ENCODE peak calls at places on chromosome 22, in six cellular contexts. Z is H1, K is mesendoderm, J is IMR-90, B is neuronal stem cell, I is trophoblast cell. N is an unnamed sample.

GRCh38 chr22:42985541-42985925 is 29.4 kb downstream of the PACSIN2 start:
- DNase-seq in Z (no peak), K (no peak), J (no peak), B (no peak), I (no peak), N (no peak)

GRCh38 chr22:46069518-46070214 is 80.7 kb upstream of the PPARA start:
- DNase-seq in Z (no peak), K (no peak), J (peak; percentile 91), B (no peak), I (no peak), N (peak; percentile 28)

GRCh38 chr22:38758276-38758945 is 2.6 kb upstream of the SUN2 start:
- DNase-seq in Z (no peak), K (no peak), J (no peak), B (no peak), I (no peak), N (no peak)

GRCh38 chr22:35437038-35437437 is 37.1 kb downstream of the MCM5 start:
- DNase-seq in Z (peak; percentile 56), K (peak; percentile 84), J (no peak), B (no peak), I (no peak), N (no peak)

GRCh38 chr22:29394931-29395581 is 6.7 kb upstream of the AP1B1 start:
- DNase-seq in Z (peak; percentile 36), K (peak; percentile 82), J (peak; percentile 72), B (peak; percentile 66), I (peak; percentile 67), N (peak; percentile 75)

GRCh38 chr22:42655693-42656092 is 6.5 kb upstream of the CYB5R3 start:
- DNase-seq in Z (no peak), K (peak; percentile 53), J (no peak), B (no peak), I (no peak), N (no peak)

GRCh38 chr22:46942816-46943783 is 180.7 kb downstream of the TBC1D22A start:
- DNase-seq in Z (no peak), K (no peak), J (no peak), B (no peak), I (no peak), N (no peak)

GRCh38 chr22:38572065-38572464 is 2.1 kb upstream of the DMC1 start:
- DNase-seq in Z (no peak), K (peak; percentile 36), J (peak; percentile 62), B (peak; percentile 17), I (peak; percentile 32), N (peak; percentile 57)

GRCh38 chr22:46262449-46263207 is 515 bp downstream of the PKDREJ start:
- DNase-seq in Z (peak; percentile 46), K (peak; percentile 84), J (peak; percentile 35), B (no peak), I (peak; percentile 33), N (peak; percentile 31)

GRCh38 chr22:20086101-20086599 is 6.1 kb downstream of the DGCR8 start:
- DNase-seq in Z (no peak), K (no peak), J (no peak), B (no peak), I (no peak), N (no peak)

GRCh38 chr22:17792289-17792688 is 18.0 kb upstream of the BID start:
- DNase-seq in Z (no peak), K (peak; percentile 59), J (no peak), B (no peak), I (no peak), N (no peak)

GRCh38 chr22:29478326-29479276 is 1.4 kb upstream of the NEFH start:
- DNase-seq in Z (no peak), K (peak; percentile 56), J (no peak), B (peak; percentile 63), I (no peak), N (peak; percentile 23)

GRCh38 chr22:49536571-49537131 is 291.0 kb downstream of the BRD1 start:
- DNase-seq in Z (peak; percentile 78), K (peak; percentile 87), J (no peak), B (no peak), I (no peak), N (no peak)

GRCh38 chr22:49533886-49534285 is 293.8 kb downstream of the BRD1 start:
- DNase-seq in Z (no peak), K (no peak), J (no peak), B (no peak), I (no peak), N (no peak)

GRCh38 chr22:49534386-49534785 is 293.3 kb downstream of the BRD1 start:
- DNase-seq in Z (no peak), K (no peak), J (no peak), B (no peak), I (no peak), N (no peak)

GRCh38 chr22:49535126-49535525 is 292.5 kb downstream of the BRD1 start:
- DNase-seq in Z (no peak), K (no peak), J (no peak), B (no peak), I (no peak), N (no peak)

DNA sequence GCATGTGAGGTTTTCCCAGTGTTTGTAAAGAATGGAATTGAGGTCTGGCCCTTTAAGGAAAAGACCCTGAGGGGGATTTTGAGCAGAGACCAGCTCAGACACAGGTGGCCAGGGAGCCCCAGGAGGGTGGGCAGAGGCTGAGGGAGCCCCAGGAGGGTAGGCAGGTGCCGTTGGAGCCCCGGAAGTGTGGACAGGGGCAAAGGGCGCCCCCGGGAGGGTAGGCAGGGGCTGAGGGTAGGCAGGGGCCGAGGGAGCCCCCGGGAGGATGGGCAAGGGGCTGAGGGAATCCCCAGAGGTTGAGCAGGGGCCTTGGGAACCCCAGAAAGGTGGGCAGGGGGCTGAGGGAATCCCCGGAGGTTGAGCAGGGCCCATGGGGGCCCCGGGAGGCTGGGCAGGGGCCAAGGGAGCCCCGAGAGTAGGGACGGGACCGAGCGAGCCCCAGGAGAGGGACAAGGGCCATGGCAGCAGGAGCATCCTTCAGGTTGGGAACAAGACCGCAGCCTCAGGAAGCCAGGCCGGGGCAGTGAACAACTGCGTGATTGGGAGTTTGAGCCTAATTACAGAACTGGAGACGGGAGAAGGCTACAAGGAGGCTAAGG is 292.0 kb downstream of the BRD1 start:
- DNase-seq in Z (no peak), K (no peak), J (no peak), B (no peak), I (no peak), N (no peak)
- H2BK120ac ChIP-seq in Z (peak overlapping the region; percentile 91), K (no peak overlapping the region), J (no peak overlapping the region), B (peak overlapping the region; percentile 77), I (peak overlapping the region; percentile 92), N (no peak overlapping the region)

GRCh38 chr22:49359061-49359460 is 468.6 kb downstream of the BRD1 start:
- DNase-seq in Z (no peak), K (no peak), J (no peak), B (no peak), I (no peak), N (no peak)

GRCh38 chr22:49358041-49358440 is 469.6 kb downstream of the BRD1 start:
- DNase-seq in Z (no peak), K (no peak), J (no peak), B (no peak), I (no peak), N (no peak)

GRCh38 chr22:49362393-49362792 is 465.3 kb downstream of the BRD1 start:
- DNase-seq in Z (no peak), K (no peak), J (no peak), B (no peak), I (no peak), N (no peak)

GRCh38 chr22:49361164-49361563 is 466.5 kb downstream of the BRD1 start:
- DNase-seq in Z (no peak), K (no peak), J (no peak), B (no peak), I (no peak), N (no peak)

DNA sequence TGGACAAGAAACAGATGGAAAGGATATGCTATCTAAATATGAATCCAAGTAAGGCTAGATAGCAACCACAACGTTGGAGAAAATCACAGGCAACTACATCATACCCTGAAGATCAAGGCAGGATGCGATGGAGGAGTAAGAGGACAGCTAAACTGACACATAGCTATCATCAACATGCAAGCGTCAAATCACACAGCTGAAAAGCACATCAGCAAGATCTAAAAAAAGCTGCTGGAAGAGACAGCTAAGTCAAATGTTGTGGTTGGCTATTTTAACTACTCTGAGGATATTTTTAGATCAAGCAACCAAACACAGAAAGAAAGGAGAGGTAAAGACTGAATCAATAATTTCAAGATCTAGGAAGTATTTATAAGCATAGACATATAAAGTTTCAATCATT is 466.9 kb downstream of the BRD1 start:
- DNase-seq in Z (no peak), K (no peak), J (no peak), B (no peak), I (no peak), N (no peak)
- H3K4me3 ChIP-seq in Z (no peak overlapping the region), K (no peak overlapping the region), J (no peak overlapping the region), B (no peak overlapping the region), I (no peak overlapping the region), N (no peak overlapping the region)

GRCh38 chr22:48754611-48755331 is 1072.9 kb downstream of the BRD1 start:
- DNase-seq in Z (no peak), K (no peak), J (no peak), B (no peak), I (no peak), N (no peak)

GRCh38 chr22:48753381-48753730 is 1074.3 kb downstream of the BRD1 start:
- DNase-seq in Z (no peak), K (no peak), J (no peak), B (no peak), I (no peak), N (no peak)

GRCh38 chr22:48755332-48755949 is 1072.2 kb downstream of the BRD1 start:
- DNase-seq in Z (no peak), K (no peak), J (no peak), B (no peak), I (no peak), N (no peak)

GRCh38 chr22:48752451-48753380 is 1075.0 kb downstream of the BRD1 start:
- DNase-seq in Z (no peak), K (no peak), J (no peak), B (no peak), I (no peak), N (no peak)

GRCh38 chr22:48753752-48754517 is 1073.7 kb downstream of the BRD1 start:
- DNase-seq in Z (no peak), K (no peak), J (no peak), B (no peak), I (no peak), N (no peak)
- H3K23ac ChIP-seq in Z (no peak overlapping the region), K (no peak overlapping the region), J (no peak overlapping the region), B (peak overlapping the region; percentile 67), I (no peak overlapping the region), N (no peak overlapping the region)

DNA sequence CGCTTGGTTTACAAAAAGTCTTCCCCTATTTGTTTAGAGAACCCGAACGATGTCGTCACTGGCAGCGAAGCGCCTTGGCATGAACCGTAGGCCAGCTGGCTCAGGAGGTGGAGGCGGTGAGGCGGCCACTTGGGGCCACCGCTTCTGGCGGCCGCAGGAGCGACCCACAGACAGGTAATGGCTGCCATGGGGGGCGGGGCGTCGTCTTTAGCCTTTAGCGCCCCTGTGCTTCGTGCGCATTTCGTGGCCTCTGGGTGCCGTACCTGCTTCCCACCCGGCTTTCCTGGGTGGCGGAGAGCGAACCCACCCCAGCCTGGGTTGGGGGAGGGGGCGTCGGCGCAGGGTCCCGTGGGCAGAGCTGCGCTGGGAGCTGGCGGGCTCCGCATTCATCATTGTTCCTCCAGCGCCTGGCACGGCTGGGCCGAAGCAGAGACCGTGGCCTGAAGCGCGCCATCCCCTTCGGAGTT is 470 bp upstream of the OSBP2 start:
- DNase-seq in Z (peak; percentile 13), K (peak; percentile 58), J (peak; percentile 35), B (peak; percentile 40), I (no peak), N (peak; percentile 11)
- H2BK120ac ChIP-seq in Z (no peak overlapping the region), K (no peak overlapping the region), J (no peak overlapping the region), B (no peak overlapping the region), I (no peak overlapping the region), N (no peak overlapping the region)

GRCh38 chr22:37146507-37147180 is 3.1 kb downstream of the IL2RB start:
- DNase-seq in Z (no peak), K (no peak), J (no peak), B (no peak), I (no peak), N (no peak)
- H3K4me3 ChIP-seq in Z (no peak overlapping the region), K (no peak overlapping the region), J (no peak overlapping the region), B (no peak overlapping the region), I (no peak overlapping the region), N (no peak overlapping the region)

N was measured in mesenchymal stem cell.